ENCODE peak calls at places on chromosomes 5 and 9, in six cellular contexts. One of them, this sample, is unnamed.
A peak's percentile ranks its signal among the peaks of the same experiment; 100 is the strongest.

GRCh38 chr9:98523231-98523901 is 185.4 kb downstream of the GABBR2 start:
- DNase-seq in mucosa of descending colon: no peak
- DNase-seq in T-helper 9 cell: no peak
- DNase-seq in NCI-H1436: no peak
- DNase-seq in esophagus squamous epithelium: no peak
- DNase-seq in ureter: no peak
- DNase-seq in this sample: no peak

GRCh38 chr9:122718038-122718437 is 5.8 kb upstream of the OR1L4 start:
- DNase-seq in mucosa of descending colon: no peak
- DNase-seq in T-helper 9 cell: no peak
- DNase-seq in NCI-H1436: no peak
- DNase-seq in esophagus squamous epithelium: no peak
- DNase-seq in ureter: no peak
- DNase-seq in this sample: no peak

GRCh38 chr9:34010979-34011378 is 37.7 kb downstream of the UBAP2 start:
- DNase-seq in mucosa of descending colon: no peak
- DNase-seq in T-helper 9 cell: no peak
- DNase-seq in NCI-H1436: no peak
- DNase-seq in esophagus squamous epithelium: no peak
- DNase-seq in ureter: no peak
- DNase-seq in this sample: no peak

GRCh38 chr5:110854200-110854599 is 115.4 kb downstream of the SLC25A46 start:
- DNase-seq in mucosa of descending colon: no peak
- DNase-seq in T-helper 9 cell: no peak
- DNase-seq in NCI-H1436: no peak
- DNase-seq in esophagus squamous epithelium: no peak
- DNase-seq in ureter: no peak
- DNase-seq in this sample: no peak

GRCh38 chr5:142531977-142532376 is 153.9 kb downstream of the FGF1 start:
- DNase-seq in mucosa of descending colon: no peak
- DNase-seq in T-helper 9 cell: no peak
- DNase-seq in NCI-H1436: no peak
- DNase-seq in esophagus squamous epithelium: no peak
- DNase-seq in ureter: no peak
- DNase-seq in this sample: no peak

GRCh38 chr5:54944364-54944763 is 41.0 kb downstream of the ESM1 start:
- DNase-seq in mucosa of descending colon: no peak
- DNase-seq in T-helper 9 cell: peak; percentile 23
- DNase-seq in NCI-H1436: no peak
- DNase-seq in esophagus squamous epithelium: no peak
- DNase-seq in ureter: no peak
- DNase-seq in this sample: no peak

GRCh38 chr9:4983541-4984165 is 1.4 kb upstream of the JAK2 start:
- DNase-seq in mucosa of descending colon: no peak
- DNase-seq in T-helper 9 cell: no peak
- DNase-seq in NCI-H1436: no peak
- DNase-seq in esophagus squamous epithelium: no peak
- DNase-seq in ureter: no peak
- DNase-seq in this sample: no peak

GRCh38 chr5:90170231-90170630 is 239.3 kb downstream of the CETN3 start:
- DNase-seq in mucosa of descending colon: no peak
- DNase-seq in T-helper 9 cell: no peak
- DNase-seq in NCI-H1436: no peak
- DNase-seq in esophagus squamous epithelium: no peak
- DNase-seq in ureter: no peak
- DNase-seq in this sample: no peak

GRCh38 chr9:36992501-36993316 is 41.4 kb downstream of the PAX5 start:
- DNase-seq in mucosa of descending colon: no peak
- DNase-seq in T-helper 9 cell: no peak
- DNase-seq in NCI-H1436: no peak
- DNase-seq in esophagus squamous epithelium: no peak
- DNase-seq in ureter: no peak
- DNase-seq in this sample: no peak

GRCh38 chr5:112186401-112186990 is 232.6 kb downstream of the EPB41L4A start:
- DNase-seq in mucosa of descending colon: no peak
- DNase-seq in T-helper 9 cell: no peak
- DNase-seq in NCI-H1436: no peak
- DNase-seq in esophagus squamous epithelium: no peak
- DNase-seq in ureter: no peak
- DNase-seq in this sample: no peak

GRCh38 chr9:14198544-14199510 is 115.1 kb downstream of the NFIB start:
- DNase-seq in mucosa of descending colon: peak; percentile 67
- DNase-seq in T-helper 9 cell: no peak
- DNase-seq in NCI-H1436: no peak
- DNase-seq in esophagus squamous epithelium: no peak
- DNase-seq in ureter: peak; percentile 55
- DNase-seq in this sample: no peak

GRCh38 chr5:168613396-168613795 is 34.2 kb upstream of the PANK3 start:
- DNase-seq in mucosa of descending colon: no peak
- DNase-seq in T-helper 9 cell: no peak
- DNase-seq in NCI-H1436: no peak
- DNase-seq in esophagus squamous epithelium: no peak
- DNase-seq in ureter: no peak
- DNase-seq in this sample: no peak

GRCh38 chr9:72477862-72478564 is 43.4 kb upstream of the TMC1 start:
- DNase-seq in mucosa of descending colon: no peak
- DNase-seq in T-helper 9 cell: no peak
- DNase-seq in NCI-H1436: no peak
- DNase-seq in esophagus squamous epithelium: no peak
- DNase-seq in ureter: peak; percentile 52
- DNase-seq in this sample: no peak

GRCh38 chr9:15182003-15182695 is 124.9 kb downstream of the TTC39B start:
- DNase-seq in mucosa of descending colon: no peak
- DNase-seq in T-helper 9 cell: no peak
- DNase-seq in NCI-H1436: no peak
- DNase-seq in esophagus squamous epithelium: no peak
- DNase-seq in ureter: no peak
- DNase-seq in this sample: no peak

GRCh38 chr5:174665347-174665746 is 59.0 kb upstream of the MSX2 start:
- DNase-seq in mucosa of descending colon: no peak
- DNase-seq in T-helper 9 cell: no peak
- DNase-seq in NCI-H1436: no peak
- DNase-seq in esophagus squamous epithelium: no peak
- DNase-seq in ureter: no peak
- DNase-seq in this sample: no peak

GRCh38 chr9:27183151-27183550 is 74.1 kb downstream of the TEK start:
- DNase-seq in mucosa of descending colon: no peak
- DNase-seq in T-helper 9 cell: no peak
- DNase-seq in NCI-H1436: no peak
- DNase-seq in esophagus squamous epithelium: no peak
- DNase-seq in ureter: no peak
- DNase-seq in this sample: no peak

GRCh38 chr9:90795879-90796317 is 5.7 kb upstream of the SYK start:
- DNase-seq in mucosa of descending colon: no peak
- DNase-seq in T-helper 9 cell: no peak
- DNase-seq in NCI-H1436: no peak
- DNase-seq in esophagus squamous epithelium: no peak
- DNase-seq in ureter: no peak
- DNase-seq in this sample: no peak

GRCh38 chr9:35481347-35481975 is 8.4 kb upstream of the RUSC2 start:
- DNase-seq in mucosa of descending colon: no peak
- DNase-seq in T-helper 9 cell: no peak
- DNase-seq in NCI-H1436: peak; percentile 45
- DNase-seq in esophagus squamous epithelium: no peak
- DNase-seq in ureter: no peak
- DNase-seq in this sample: no peak

GRCh38 chr9:22208846-22209585 is 199.9 kb upstream of the CDKN2B start:
- DNase-seq in mucosa of descending colon: no peak
- DNase-seq in T-helper 9 cell: no peak
- DNase-seq in NCI-H1436: no peak
- DNase-seq in esophagus squamous epithelium: no peak
- DNase-seq in ureter: no peak
- DNase-seq in this sample: no peak

GRCh38 chr5:132813599-132814440 is 718 bp downstream of the SOWAHA start:
- DNase-seq in mucosa of descending colon: no peak
- DNase-seq in T-helper 9 cell: no peak
- DNase-seq in NCI-H1436: peak; percentile 14
- DNase-seq in esophagus squamous epithelium: no peak
- DNase-seq in ureter: no peak
- DNase-seq in this sample: peak; percentile 78

GRCh38 chr9:87855061-87855460 is 27.6 kb upstream of the SPATA31E1 start:
- DNase-seq in mucosa of descending colon: no peak
- DNase-seq in T-helper 9 cell: no peak
- DNase-seq in NCI-H1436: no peak
- DNase-seq in esophagus squamous epithelium: no peak
- DNase-seq in ureter: no peak
- DNase-seq in this sample: no peak

This sample was measured in kidney.